ENCODE peak calls at places on chromosomes 12 and 14, in seven cellular contexts. X is H1, L is IMR-90, C is mesendoderm, U is H9, B is mesenchymal stem cell, R is trophoblast cell. G is an unnamed sample.

GRCh38 chr12:76226397-76226796 is 121.8 kb downstream of the BBS10 start:
- DNase-seq in R (no peak), C (no peak), L (peak; percentile 84), X (no peak), B (peak; percentile 73), U (no peak), G (no peak)

GRCh38 chr12:89919241-89919906 is 210.7 kb upstream of the ATP2B1 start:
- DNase-seq in R (peak; percentile 33), C (no peak), L (no peak), X (no peak), U (no peak), B (no peak), G (no peak)

GRCh38 chr14:61582815-61583214 is 112.5 kb upstream of the HIF1A start:
- DNase-seq in U (no peak), C (no peak), B (no peak), R (no peak), L (no peak), X (no peak), G (no peak)

GRCh38 chr12:26767116-26767515 is 65.9 kb downstream of the ITPR2 start:
- DNase-seq in R (no peak), X (no peak), L (no peak), C (peak; percentile 35), B (no peak), U (no peak), G (no peak)

GRCh38 chr12:69698054-69698453 is 1.0 kb downstream of the BEST3 start:
- DNase-seq in B (no peak), X (no peak), L (no peak), U (no peak), C (no peak), R (no peak), G (no peak)

GRCh38 chr14:24298892-24299254 is 707 bp downstream of the DHRS1 start:
- DNase-seq in U (peak; percentile 38), B (peak; percentile 82), R (peak; percentile 26), X (no peak), C (peak; percentile 59), L (peak; percentile 77), G (no peak)

GRCh38 chr14:102043251-102044025 is 43.4 kb downstream of the HSP90AA1 start:
- DNase-seq in X (no peak), B (no peak), L (no peak), R (no peak), U (no peak), C (no peak), G (no peak)

GRCh38 chr12:78865297-78865955 is 852 bp downstream of the SYT1 start:
- DNase-seq in B (no peak), R (no peak), U (no peak), X (no peak), C (no peak), L (no peak), G (no peak)

GRCh38 chr14:66105819-66106218 is 380.4 kb upstream of the CCDC196 start:
- DNase-seq in B (peak; percentile 15), X (no peak), U (no peak), R (no peak), L (no peak), C (no peak), G (no peak)

GRCh38 chr14:57533214-57533613 is 39.6 kb upstream of the CCDC198 start:
- DNase-seq in X (no peak), L (no peak), B (peak; percentile 2), C (peak; percentile 49), R (peak; percentile 55), U (no peak), G (peak; percentile 12)

GRCh38 chr14:34501004-34501580 is 38.4 kb downstream of the EAPP start:
- DNase-seq in U (no peak), R (no peak), L (no peak), C (no peak), X (no peak), B (no peak), G (no peak)

GRCh38 chr12:53097207-53097563 is 282 bp upstream of the IGFBP6 start:
- DNase-seq in B (peak; percentile 32), U (peak; percentile 69), L (peak; percentile 35), X (no peak), C (peak; percentile 66), R (no peak), G (no peak)

GRCh38 chr12:90126125-90126524 is 417.5 kb upstream of the ATP2B1 start:
- DNase-seq in U (no peak), C (peak; percentile 10), X (no peak), B (no peak), L (no peak), R (no peak), G (no peak)

GRCh38 chr12:27780612-27781408 is 774 bp upstream of the MANSC4 start:
- DNase-seq in L (peak; percentile 47), R (peak; percentile 13), C (peak; percentile 66), U (peak; percentile 78), B (peak; percentile 59), X (peak; percentile 79), G (peak; percentile 14)

DNA sequence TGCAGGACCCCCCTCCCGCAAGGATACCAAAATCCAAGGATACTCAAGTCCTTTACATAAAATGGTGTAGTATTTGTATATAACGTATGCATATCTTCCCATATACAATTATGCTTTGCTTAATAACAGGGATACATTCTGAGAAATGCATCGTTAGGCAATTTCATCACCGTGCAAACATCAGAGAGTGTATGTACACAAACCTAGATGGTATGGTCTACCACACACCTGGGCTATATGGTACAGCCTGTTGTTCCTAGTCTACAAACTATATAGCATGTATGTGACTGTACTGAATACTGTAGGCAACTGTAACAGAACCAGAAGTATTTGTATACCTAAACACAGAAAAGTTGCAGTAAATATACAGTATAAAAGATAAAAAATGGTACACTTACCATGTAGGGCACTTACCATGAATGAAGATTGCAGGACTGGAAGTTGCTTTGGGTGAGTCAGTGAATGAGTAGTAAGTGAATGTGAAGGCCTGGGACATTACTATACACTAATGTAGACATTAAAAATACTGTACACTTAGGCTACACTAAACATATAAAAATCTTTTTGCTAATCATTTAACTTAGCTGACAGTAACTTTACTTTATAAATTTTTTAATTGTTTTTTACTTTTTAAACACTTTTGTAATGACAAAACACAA is 141.1 kb downstream of the SLC41A2 start:
- DNase-seq in R (no peak), L (peak; percentile 49), U (no peak), C (no peak), B (no peak), X (no peak), G (no peak)
- H3K4ac ChIP-seq in R (no peak overlapping the region), L (no peak overlapping the region), U (no peak overlapping the region), C (no peak overlapping the region), B (no peak overlapping the region), X (no peak overlapping the region), G (no peak overlapping the region)

GRCh38 chr14:37586783-37587428 is 8.1 kb downstream of the FOXA1 start:
- DNase-seq in L (no peak), R (no peak), B (peak; percentile 22), X (no peak), U (no peak), C (no peak), G (no peak)
- H2BK120ac ChIP-seq in L (no peak overlapping the region), R (no peak overlapping the region), B (no peak overlapping the region), X (no peak overlapping the region), U (no peak overlapping the region), C (no peak overlapping the region), G (no peak overlapping the region)

DNA sequence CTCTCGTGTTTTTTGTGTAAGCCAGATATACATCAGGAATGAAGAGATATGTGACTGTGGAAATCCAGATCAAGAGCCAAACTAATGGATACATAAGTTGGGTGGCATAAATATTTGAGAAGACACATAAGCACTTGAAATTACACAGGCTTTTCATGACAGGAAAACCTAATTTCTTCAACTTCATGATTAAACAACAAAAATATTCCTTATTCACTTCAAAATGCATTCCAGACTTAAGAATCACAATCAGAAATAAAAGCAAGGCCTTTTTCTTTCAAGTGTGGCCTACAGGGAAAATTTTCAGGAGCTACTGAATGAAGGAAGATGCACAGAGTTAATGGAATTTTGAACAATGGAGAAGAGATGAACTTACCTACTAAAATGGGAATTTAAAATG is 515.6 kb downstream of the FOXG1 start:
- DNase-seq in L (peak; percentile 50), U (no peak), R (no peak), C (no peak), B (no peak), X (no peak), G (no peak)
- H3K18ac ChIP-seq in L (peak overlapping the region; percentile 20), U (no peak overlapping the region), R (no peak overlapping the region), C (no peak overlapping the region), B (no peak overlapping the region), X (no peak overlapping the region), G (no peak overlapping the region)

DNA sequence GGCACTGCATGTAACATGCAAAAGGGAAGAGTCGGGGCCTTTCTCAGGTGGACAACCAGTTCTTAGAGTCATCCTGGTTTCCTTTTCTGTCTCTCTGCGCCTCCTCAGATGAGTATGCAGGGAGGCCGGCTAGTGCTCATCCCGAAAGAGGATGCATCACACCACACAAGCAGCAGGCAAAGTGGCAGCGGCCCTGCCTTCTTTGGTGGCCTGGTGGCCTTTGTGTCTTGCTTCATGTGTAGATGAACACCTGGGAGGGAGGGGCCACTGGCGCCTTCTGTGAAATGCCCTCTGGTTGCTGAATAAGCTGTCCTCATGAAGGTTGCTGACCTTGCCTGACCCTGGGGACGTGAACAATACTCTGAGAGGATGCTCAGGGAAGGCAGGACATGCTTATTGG is 18.0 kb downstream of the SLC24A4 start:
- DNase-seq in R (no peak), U (no peak), L (no peak), C (no peak), X (no peak), B (no peak), G (no peak)
- H3K4ac ChIP-seq in R (no peak overlapping the region), U (no peak overlapping the region), L (no peak overlapping the region), C (no peak overlapping the region), X (no peak overlapping the region), B (no peak overlapping the region), G (no peak overlapping the region)

GRCh38 chr14:104659764-104660523 is 29.5 kb upstream of the INF2 start:
- DNase-seq in U (no peak), R (no peak), B (no peak), X (no peak), C (no peak), L (peak; percentile 18), G (no peak)
- H2BK120ac ChIP-seq in U (no peak overlapping the region), R (no peak overlapping the region), B (no peak overlapping the region), X (no peak overlapping the region), C (no peak overlapping the region), L (no peak overlapping the region), G (peak overlapping the region; percentile 78)

GRCh38 chr14:94384342-94384741 is 4.1 kb downstream of the SERPINA1 start:
- DNase-seq in R (no peak), X (no peak), C (no peak), L (no peak), B (no peak), U (no peak), G (no peak)
- H3K18ac ChIP-seq in R (no peak overlapping the region), X (no peak overlapping the region), C (no peak overlapping the region), L (no peak overlapping the region), B (no peak overlapping the region), U (no peak overlapping the region), G (no peak overlapping the region)

GRCh38 chr12:65282840-65283239 is 4.4 kb downstream of the MSRB3 start:
- DNase-seq in B (peak; percentile 8), R (no peak), C (no peak), L (no peak), X (no peak), U (no peak), G (no peak)
- H3K4ac ChIP-seq in B (no peak overlapping the region), R (no peak overlapping the region), C (no peak overlapping the region), L (no peak overlapping the region), X (no peak overlapping the region), U (no peak overlapping the region), G (no peak overlapping the region)

G was measured in neuronal stem cell.